ENCODE peak calls at places on chromosomes 6 and 20, in four cellular contexts. One of them, this sample, is unnamed.

GRCh38 chr6:159110013-159110412 is 59.2 kb upstream of the FNDC1 start:
- DNase-seq in mesendoderm: peak; percentile 87
- DNase-seq in PC-3: peak; percentile 63
- DNase-seq in endodermal cell: peak; percentile 87
- DNase-seq in this sample: peak; percentile 63

GRCh38 chr6:113858067-113858604 is 991 bp downstream of the MARCKS start:
- DNase-seq in mesendoderm: peak; percentile 64
- DNase-seq in PC-3: peak; percentile 15
- DNase-seq in endodermal cell: peak; percentile 78
- DNase-seq in this sample: peak; percentile 69

GRCh38 chr20:46581386-46581785 is 30.9 kb upstream of the OCSTAMP start:
- DNase-seq in mesendoderm: no peak
- DNase-seq in PC-3: no peak
- DNase-seq in endodermal cell: no peak
- DNase-seq in this sample: no peak

GRCh38 chr6:151236668-151237401 is 2.9 kb upstream of the AKAP12 start:
- DNase-seq in mesendoderm: no peak
- DNase-seq in PC-3: no peak
- DNase-seq in endodermal cell: no peak
- DNase-seq in this sample: no peak

GRCh38 chr6:18154507-18155272 is at the start of gene TPMT:
- DNase-seq in mesendoderm: no peak
- DNase-seq in PC-3: peak; percentile 16
- DNase-seq in endodermal cell: peak; percentile 100
- DNase-seq in this sample: peak; percentile 97

GRCh38 chr20:38986663-38987062 is 24.5 kb downstream of the DHX35 start:
- DNase-seq in mesendoderm: no peak
- DNase-seq in PC-3: no peak
- DNase-seq in endodermal cell: no peak
- DNase-seq in this sample: no peak

GRCh38 chr6:72048080-72048479 is 161.7 kb downstream of the RIMS1 start:
- DNase-seq in mesendoderm: no peak
- DNase-seq in PC-3: no peak
- DNase-seq in endodermal cell: no peak
- DNase-seq in this sample: no peak

GRCh38 chr20:57656252-57656820 is 36.1 kb upstream of the ZBP1 start:
- DNase-seq in mesendoderm: no peak
- DNase-seq in PC-3: no peak
- DNase-seq in endodermal cell: peak; percentile 33
- DNase-seq in this sample: no peak

GRCh38 chr6:138387577-138388368 is 10.1 kb downstream of the SMIM28 start:
- DNase-seq in mesendoderm: no peak
- DNase-seq in PC-3: peak; percentile 62
- DNase-seq in endodermal cell: no peak
- DNase-seq in this sample: no peak

GRCh38 chr20:38920851-38921250 is 5.4 kb upstream of the FAM83D start:
- DNase-seq in mesendoderm: no peak
- DNase-seq in PC-3: no peak
- DNase-seq in endodermal cell: no peak
- DNase-seq in this sample: no peak

GRCh38 chr6:169746556-169746955 is 4.8 kb downstream of the DYNLT2 start:
- DNase-seq in mesendoderm: no peak
- DNase-seq in PC-3: no peak
- DNase-seq in endodermal cell: no peak
- DNase-seq in this sample: no peak

GRCh38 chr6:119076966-119077642 is 1.4 kb downstream of the FAM184A start:
- DNase-seq in mesendoderm: no peak
- DNase-seq in PC-3: no peak
- DNase-seq in endodermal cell: no peak
- DNase-seq in this sample: no peak

GRCh38 chr6:56101141-56101553 is 146.2 kb downstream of the COL21A1 start:
- DNase-seq in mesendoderm: no peak
- DNase-seq in PC-3: peak; percentile 95
- DNase-seq in endodermal cell: no peak
- DNase-seq in this sample: no peak
- H3K9ac ChIP-seq in mesendoderm: no peak overlapping the region
- H3K9ac ChIP-seq in PC-3: peak overlapping the region; percentile 14
- H3K9ac ChIP-seq in endodermal cell: no peak overlapping the region
- H3K9ac ChIP-seq in this sample: no peak overlapping the region

GRCh38 chr20:31560094-31560899 is 44.8 kb upstream of the ID1 start:
- DNase-seq in mesendoderm: peak; percentile 89
- DNase-seq in PC-3: peak; percentile 69
- DNase-seq in endodermal cell: peak; percentile 91
- DNase-seq in this sample: peak; percentile 65
- H3K9ac ChIP-seq in mesendoderm: peak overlapping the region; percentile 45
- H3K9ac ChIP-seq in PC-3: peak overlapping the region; percentile 67
- H3K9ac ChIP-seq in endodermal cell: no peak overlapping the region
- H3K9ac ChIP-seq in this sample: no peak overlapping the region

GRCh38 chr6:85580878-85581267 is 12.8 kb downstream of the SNX14 start:
- DNase-seq in mesendoderm: peak; percentile 80
- DNase-seq in PC-3: peak; percentile 66
- DNase-seq in endodermal cell: peak; percentile 73
- DNase-seq in this sample: no peak
- H3K9ac ChIP-seq in mesendoderm: no peak overlapping the region
- H3K9ac ChIP-seq in PC-3: peak overlapping the region; percentile 58
- H3K9ac ChIP-seq in endodermal cell: no peak overlapping the region
- H3K9ac ChIP-seq in this sample: no peak overlapping the region

DNA sequence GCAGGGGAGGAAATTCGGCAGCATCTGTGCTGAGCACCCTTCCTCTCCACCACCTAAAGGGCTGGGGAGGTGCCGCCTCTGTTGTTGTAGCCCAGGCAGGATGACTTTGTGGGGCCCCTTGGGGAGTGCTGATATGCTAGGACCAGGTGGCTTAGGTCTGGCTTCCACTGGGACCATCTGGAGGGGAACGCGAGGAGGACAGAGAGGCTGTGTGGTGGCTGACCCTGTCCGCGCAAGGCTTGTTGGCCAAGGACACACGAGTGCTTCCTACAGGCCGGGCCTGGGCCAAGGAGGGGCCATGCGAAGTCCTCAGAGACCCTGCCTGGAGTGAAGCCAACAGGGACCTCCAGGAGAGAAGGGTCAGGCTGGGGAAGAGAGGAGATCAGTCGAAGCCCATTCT is 9.9 kb upstream of the RPS6KA2 start:
- DNase-seq in mesendoderm: no peak
- DNase-seq in PC-3: no peak
- DNase-seq in endodermal cell: peak; percentile 44
- DNase-seq in this sample: no peak
- H3K9ac ChIP-seq in mesendoderm: no peak overlapping the region
- H3K9ac ChIP-seq in PC-3: no peak overlapping the region
- H3K9ac ChIP-seq in endodermal cell: no peak overlapping the region
- H3K9ac ChIP-seq in this sample: no peak overlapping the region

DNA sequence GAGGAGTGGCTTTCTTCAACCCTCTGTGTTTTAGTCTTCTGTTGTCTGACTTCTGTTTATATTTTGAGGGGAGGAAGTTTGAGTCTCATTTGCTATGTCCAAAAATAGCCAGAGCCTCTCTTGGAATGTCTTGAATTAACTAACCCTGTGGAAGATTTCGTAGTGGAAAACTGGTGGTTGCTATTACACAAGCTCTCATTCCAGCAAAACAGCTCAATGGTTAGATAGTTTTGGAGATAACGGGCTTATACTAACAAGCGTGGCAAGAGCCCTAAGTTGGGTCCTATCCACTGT is 1.6 kb downstream of the CCN2 start:
- DNase-seq in mesendoderm: no peak
- DNase-seq in PC-3: no peak
- DNase-seq in endodermal cell: no peak
- DNase-seq in this sample: no peak
- H3K9ac ChIP-seq in mesendoderm: no peak overlapping the region
- H3K9ac ChIP-seq in PC-3: no peak overlapping the region
- H3K9ac ChIP-seq in endodermal cell: peak overlapping the region; percentile 77
- H3K9ac ChIP-seq in this sample: no peak overlapping the region

DNA sequence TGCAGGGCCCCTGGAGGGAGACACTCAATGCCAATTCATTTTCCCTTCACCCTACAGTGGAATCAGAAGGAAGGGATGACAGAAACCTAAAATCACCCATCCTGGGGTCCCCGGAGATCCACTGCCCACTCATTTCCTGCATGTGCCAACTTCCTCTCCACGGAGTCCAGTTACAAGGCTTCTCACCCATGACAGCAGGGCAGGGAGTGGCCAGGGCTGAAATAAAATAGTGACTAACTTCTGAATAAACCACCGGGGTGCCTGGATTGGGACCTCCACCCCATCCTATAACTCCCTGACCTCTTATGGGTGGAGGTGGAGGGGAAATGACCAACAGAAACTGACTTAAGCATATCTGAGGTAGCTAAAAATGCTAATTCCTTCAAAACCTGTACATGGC is 362.2 kb downstream of the MAFB start:
- DNase-seq in mesendoderm: no peak
- DNase-seq in PC-3: no peak
- DNase-seq in endodermal cell: no peak
- DNase-seq in this sample: no peak
- H3K9ac ChIP-seq in mesendoderm: no peak overlapping the region
- H3K9ac ChIP-seq in PC-3: no peak overlapping the region
- H3K9ac ChIP-seq in endodermal cell: no peak overlapping the region
- H3K9ac ChIP-seq in this sample: no peak overlapping the region

DNA sequence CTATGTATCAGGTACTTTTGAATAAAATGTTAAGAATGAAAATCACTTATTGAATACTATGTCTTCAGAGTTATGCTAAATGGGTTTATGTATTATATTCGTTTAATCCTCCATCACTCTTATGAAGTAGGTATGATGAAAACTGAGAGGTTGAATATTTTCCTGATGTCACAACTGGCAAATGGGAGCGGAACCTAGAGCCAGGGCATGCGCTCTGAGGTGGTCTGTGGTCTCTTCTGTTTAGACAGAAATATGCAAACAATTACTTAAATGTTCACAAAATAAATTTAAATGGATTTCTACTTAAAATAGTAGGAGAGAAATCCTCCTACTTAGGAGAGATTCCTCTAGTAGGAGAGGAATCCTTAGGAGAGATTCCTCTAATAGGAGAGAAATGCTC is 21.3 kb upstream of the UTRN start:
- DNase-seq in mesendoderm: no peak
- DNase-seq in PC-3: no peak
- DNase-seq in endodermal cell: no peak
- DNase-seq in this sample: no peak
- H3K9ac ChIP-seq in mesendoderm: no peak overlapping the region
- H3K9ac ChIP-seq in PC-3: no peak overlapping the region
- H3K9ac ChIP-seq in endodermal cell: no peak overlapping the region
- H3K9ac ChIP-seq in this sample: no peak overlapping the region

GRCh38 chr6:125190667-125191066 is 37.1 kb downstream of the TPD52L1 start:
- DNase-seq in mesendoderm: no peak
- DNase-seq in PC-3: no peak
- DNase-seq in endodermal cell: peak; percentile 60
- DNase-seq in this sample: peak; percentile 43
- H3K9ac ChIP-seq in mesendoderm: no peak overlapping the region
- H3K9ac ChIP-seq in PC-3: no peak overlapping the region
- H3K9ac ChIP-seq in endodermal cell: no peak overlapping the region
- H3K9ac ChIP-seq in this sample: no peak overlapping the region

This sample was measured in neural progenitor cell.